ENCODE peak calls at places on chromosomes 13 and 19, in ten cellular contexts. V, Y, S, I, L, J, N, G, Z and X are unnamed samples.
A peak's percentile ranks its signal among the peaks of the same experiment; 100 is the strongest.

GRCh38 chr13:48412881-48413351 is at the start of gene LPAR6:
- DNase-seq in S (no peak), N (no peak), G (no peak), Z (no peak), Y (peak; percentile 48), I (no peak), J (no peak), V (no peak), L (no peak), X (no peak)

GRCh38 chr13:68439821-68440220 is 1209.7 kb upstream of the PCDH9 start:
- DNase-seq in Z (no peak), S (no peak), L (no peak), I (no peak), J (no peak), Y (no peak), N (no peak), G (no peak), V (no peak), X (no peak)

GRCh38 chr13:98905199-98905598 is 72.7 kb downstream of the DOCK9 start:
- DNase-seq in Z (no peak), N (no peak), V (no peak), Y (no peak), J (no peak), L (no peak), I (no peak), S (no peak), G (no peak), X (no peak)

GRCh38 chr19:58544591-58545285 is 874 bp downstream of the TRIM28 start:
- DNase-seq in J (peak; percentile 75), L (no peak), V (no peak), Z (no peak), N (no peak), S (peak; percentile 88), Y (no peak), I (no peak), G (no peak), X (peak; percentile 67)

GRCh38 chr13:110006304-110006703 is 219.9 kb upstream of the IRS2 start:
- DNase-seq in G (no peak), I (no peak), Z (no peak), V (no peak), L (no peak), Y (no peak), J (no peak), N (no peak), S (no peak), X (peak; percentile 70)

GRCh38 chr19:6543866-6544347 is 13.1 kb downstream of the TNFSF9 start:
- DNase-seq in Z (no peak), Y (no peak), N (no peak), V (no peak), L (no peak), I (peak; percentile 80), J (no peak), S (no peak), G (no peak), X (no peak)

GRCh38 chr13:98650376-98651107 is 73.6 kb upstream of the STK24 start:
- DNase-seq in S (no peak), I (no peak), Y (no peak), Z (no peak), L (peak; percentile 92), J (no peak), G (no peak), N (peak; percentile 86), V (no peak), X (no peak)

GRCh38 chr13:113209880-113210421 is 538 bp downstream of the CUL4A start:
- DNase-seq in Y (no peak), V (peak; percentile 66), G (peak; percentile 76), Z (peak; percentile 93), J (no peak), N (peak; percentile 71), L (peak; percentile 76), I (no peak), S (no peak), X (peak; percentile 88)

GRCh38 chr19:50268046-50268445 is 61.1 kb downstream of the KCNC3 start:
- DNase-seq in Z (peak; percentile 66), S (no peak), I (no peak), Y (no peak), N (no peak), L (no peak), V (no peak), G (no peak), J (no peak), X (no peak)

GRCh38 chr19:35843676-35844481 is 8.4 kb downstream of the NPHS1 start:
- DNase-seq in L (peak; percentile 33), V (no peak), J (peak; percentile 93), N (peak; percentile 56), S (peak; percentile 91), Y (no peak), Z (peak; percentile 74), I (no peak), G (peak; percentile 93), X (no peak)

GRCh38 chr13:33352023-33352422 is 66.5 kb upstream of the STARD13 start:
- DNase-seq in V (no peak), I (no peak), L (no peak), G (no peak), J (no peak), S (no peak), N (no peak), Y (no peak), Z (no peak), X (no peak)

GRCh38 chr19:42154471-42155323 is 22.5 kb upstream of the POU2F2 start:
- DNase-seq in J (no peak), G (no peak), Y (no peak), Z (peak; percentile 28), S (no peak), L (no peak), N (no peak), V (no peak), I (no peak), X (no peak)

GRCh38 chr19:53041366-53041765 is 3.2 kb upstream of the ERVV-2 start:
- DNase-seq in Z (no peak), I (no peak), J (no peak), G (no peak), S (no peak), Y (no peak), L (no peak), N (no peak), V (no peak), X (peak; percentile 26)

GRCh38 chr19:750640-751423 is at the start of gene MISP:
- DNase-seq in N (peak; percentile 84), G (no peak), S (peak; percentile 58), Y (no peak), V (peak; percentile 60), I (no peak), L (peak; percentile 95), Z (peak; percentile 89), J (peak; percentile 41), X (peak; percentile 66)

GRCh38 chr13:91745962-91746361 is 347.5 kb downstream of the GPC5 start:
- DNase-seq in J (no peak), N (no peak), S (no peak), Z (no peak), G (no peak), Y (no peak), V (no peak), I (no peak), L (no peak), X (no peak)

GRCh38 chr19:38618590-38619360 is at the start of gene EIF3K:
- DNase-seq in S (peak; percentile 98), Y (peak; percentile 96), I (peak; percentile 97), G (peak; percentile 100), L (peak; percentile 99), V (peak; percentile 100), Z (peak; percentile 100), N (peak; percentile 99), J (peak; percentile 100), X (peak; percentile 99)
- TF ChIP-seq POLR2A in S (peak; percentile 98), Y (peak; percentile 60), I (peak; percentile 98), G (peak; percentile 84), L (peak; percentile 86), V (peak; percentile 70), Z (peak; percentile 50), N (no peak), J (peak; percentile 85), X (no peak)

GRCh38 chr13:60617863-60618733 is 221.1 kb downstream of the TDRD3 start:
- DNase-seq in I (no peak), L (no peak), S (no peak), J (no peak), G (peak; percentile 54), Y (peak; percentile 32), N (no peak), V (no peak), Z (no peak), X (no peak)
- TF ChIP-seq EP300 in I (no peak), L (no peak), S (no peak), J (no peak), G (no peak), Y (no peak), N (no peak), V (no peak), Z (no peak), X (no peak)

GRCh38 chr19:2611483-2612464 is 90.7 kb downstream of the GNG7 start:
- DNase-seq in V (no peak), Z (no peak), G (no peak), L (no peak), N (no peak), Y (no peak), I (no peak), S (no peak), J (no peak), X (no peak)
- TF ChIP-seq CTCF in V (no peak), Z (no peak), G (no peak), L (no peak), N (peak; percentile 39), Y (no peak), I (peak; percentile 33), S (no peak), J (no peak), X (no peak)

GRCh38 chr13:40801255-40802217 is 12.1 kb downstream of the SLC25A15 start:
- DNase-seq in Z (no peak), S (no peak), I (no peak), G (no peak), L (peak; percentile 37), Y (no peak), N (no peak), J (no peak), V (no peak), X (no peak)
- TF ChIP-seq POLR2A in Z (no peak), S (no peak), I (no peak), G (no peak), L (no peak), Y (no peak), N (no peak), J (no peak), V (no peak), X (no peak)

DNA sequence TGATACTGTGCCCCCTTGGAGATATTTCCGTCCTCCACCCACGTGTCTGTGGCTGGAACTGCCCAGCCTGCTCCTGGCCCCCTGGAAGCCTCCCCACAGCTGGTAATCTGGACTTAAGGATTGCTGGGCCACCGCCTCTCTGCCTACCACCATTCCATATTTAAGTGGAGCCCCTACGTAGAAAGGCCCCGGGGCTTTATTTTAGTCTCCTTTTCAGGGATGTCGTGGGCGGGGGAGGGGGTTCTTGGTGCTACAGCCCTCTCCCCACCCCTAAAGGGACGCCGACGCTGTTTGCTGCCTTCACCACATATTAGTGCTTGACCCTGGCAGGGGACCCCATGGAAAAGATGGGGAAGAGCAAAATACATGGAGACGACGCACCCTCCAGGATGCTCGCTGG is 2.7 kb upstream of the NOP53 start:
- DNase-seq in I (no peak), S (no peak), G (no peak), Z (no peak), J (no peak), L (no peak), Y (no peak), V (peak; percentile 57), N (no peak), X (no peak)
- TF ChIP-seq EP300 in I (no peak), S (no peak), G (no peak), Z (no peak), J (no peak), L (no peak), Y (no peak), V (no peak), N (no peak), X (no peak)

GRCh38 chr13:72696590-72696989 is 30.8 kb downstream of the MZT1 start:
- DNase-seq in V (no peak), J (no peak), L (no peak), I (no peak), Z (no peak), S (no peak), N (no peak), G (no peak), Y (no peak), X (no peak)
- TF ChIP-seq CTCF in V (no peak), J (peak; percentile 43), L (peak; percentile 15), I (no peak), Z (no peak), S (no peak), N (no peak), G (no peak), Y (peak; percentile 18), X (no peak)